ENCODE peak calls at places on chromosomes 3 and 15, in eight cellular contexts. D, Q, F, K, J, O, W and Y are unnamed samples.

GRCh38 chr3:177607596-177607995 is 410.3 kb upstream of the TBL1XR1 start:
- DNase-seq in D (no peak), Q (no peak), F (no peak), K (no peak), J (no peak), O (no peak), W (no peak), Y (no peak)

GRCh38 chr3:9861626-9862130 is 17.9 kb upstream of the RPUSD3 start:
- DNase-seq in D (no peak), Q (no peak), F (no peak), K (no peak), J (no peak), O (no peak), W (no peak), Y (no peak)

GRCh38 chr3:8490079-8490552 is 11.5 kb upstream of the LMCD1 start:
- DNase-seq in D (no peak), Q (no peak), F (no peak), K (no peak), J (no peak), O (no peak), W (peak; percentile 66), Y (no peak)

GRCh38 chr3:131363275-131363674 is 18.3 kb upstream of the NUDT16 start:
- DNase-seq in D (peak; percentile 29), Q (no peak), F (no peak), K (no peak), J (no peak), O (no peak), W (no peak), Y (no peak)

GRCh38 chr3:35426581-35426980 is 212.7 kb upstream of the ARPP21 start:
- DNase-seq in D (no peak), Q (no peak), F (no peak), K (no peak), J (no peak), O (no peak), W (no peak), Y (no peak)

GRCh38 chr15:85723960-85724945 is 70.5 kb downstream of the KLHL25 start:
- DNase-seq in D (no peak), Q (no peak), F (no peak), K (no peak), J (no peak), O (no peak), W (no peak), Y (no peak)

GRCh38 chr3:71416868-71417267 is 166.7 kb downstream of the FOXP1 start:
- DNase-seq in D (no peak), Q (no peak), F (no peak), K (peak; percentile 74), J (no peak), O (no peak), W (peak; percentile 34), Y (peak; percentile 6)

GRCh38 chr15:63372018-63372705 is 9.5 kb downstream of the CA12 start:
- DNase-seq in D (no peak), Q (no peak), F (no peak), K (peak; percentile 63), J (peak; percentile 51), O (no peak), W (no peak), Y (peak; percentile 38)

GRCh38 chr15:57133127-57133968 is 214.9 kb downstream of the TCF12 start:
- DNase-seq in D (no peak), Q (no peak), F (no peak), K (no peak), J (peak; percentile 57), O (no peak), W (no peak), Y (no peak)

GRCh38 chr3:71754610-71755253 is 1.1 kb downstream of the GPR27 start:
- DNase-seq in D (no peak), Q (no peak), F (no peak), K (no peak), J (no peak), O (no peak), W (no peak), Y (no peak)

GRCh38 chr3:43629741-43630140 is 7.9 kb upstream of the ANO10 start:
- DNase-seq in D (no peak), Q (no peak), F (no peak), K (no peak), J (no peak), O (no peak), W (no peak), Y (no peak)

GRCh38 chr3:122410639-122411038 is 5.2 kb downstream of the WDR5B start:
- DNase-seq in D (no peak), Q (no peak), F (no peak), K (no peak), J (no peak), O (no peak), W (no peak), Y (no peak)

GRCh38 chr3:6262035-6262434 is 598.9 kb upstream of the GRM7 start:
- DNase-seq in D (no peak), Q (no peak), F (no peak), K (no peak), J (no peak), O (no peak), W (no peak), Y (no peak)

GRCh38 chr3:1499694-1500093 is 406.9 kb downstream of the CNTN6 start:
- DNase-seq in D (no peak), Q (no peak), F (no peak), K (no peak), J (no peak), O (no peak), W (no peak), Y (no peak)

GRCh38 chr3:126116526-126116925 is 32.6 kb upstream of the SLC41A3 start:
- DNase-seq in D (no peak), Q (peak; percentile 38), F (no peak), K (no peak), J (no peak), O (peak; percentile 66), W (no peak), Y (no peak)

GRCh38 chr3:48715179-48715800 is 1.7 kb downstream of the IP6K2 start:
- DNase-seq in D (no peak), Q (no peak), F (no peak), K (no peak), J (peak; percentile 16), O (no peak), W (no peak), Y (no peak)

GRCh38 chr3:48919215-48920138 is 835 bp downstream of the ARIH2 start:
- DNase-seq in D (peak; percentile 25), Q (no peak), F (peak; percentile 28), K (peak; percentile 57), J (peak; percentile 77), O (peak; percentile 78), W (peak; percentile 74), Y (peak; percentile 48)

GRCh38 chr15:67834249-67834592 is 5.6 kb downstream of the RNU6-1 start:
- DNase-seq in D (no peak), Q (no peak), F (no peak), K (no peak), J (no peak), O (no peak), W (no peak), Y (no peak)

GRCh38 chr3:27521179-27521871 is 37.1 kb upstream of the SLC4A7 start:
- DNase-seq in D (no peak), Q (no peak), F (no peak), K (no peak), J (peak; percentile 49), O (no peak), W (peak; percentile 69), Y (no peak)

GRCh38 chr3:101862453-101863165 is 13.3 kb downstream of the NFKBIZ start:
- DNase-seq in D (no peak), Q (no peak), F (no peak), K (no peak), J (no peak), O (no peak), W (no peak), Y (no peak)

GRCh38 chr3:101859882-101860281 is 10.6 kb downstream of the NFKBIZ start:
- DNase-seq in D (no peak), Q (no peak), F (no peak), K (no peak), J (no peak), O (no peak), W (no peak), Y (no peak)

GRCh38 chr3:101861212-101861977 is 12.1 kb downstream of the NFKBIZ start:
- DNase-seq in D (no peak), Q (no peak), F (no peak), K (no peak), J (no peak), O (no peak), W (no peak), Y (no peak)

GRCh38 chr3:101858464-101858863 is 9.2 kb downstream of the NFKBIZ start:
- DNase-seq in D (no peak), Q (no peak), F (no peak), K (no peak), J (no peak), O (no peak), W (no peak), Y (no peak)

DNA sequence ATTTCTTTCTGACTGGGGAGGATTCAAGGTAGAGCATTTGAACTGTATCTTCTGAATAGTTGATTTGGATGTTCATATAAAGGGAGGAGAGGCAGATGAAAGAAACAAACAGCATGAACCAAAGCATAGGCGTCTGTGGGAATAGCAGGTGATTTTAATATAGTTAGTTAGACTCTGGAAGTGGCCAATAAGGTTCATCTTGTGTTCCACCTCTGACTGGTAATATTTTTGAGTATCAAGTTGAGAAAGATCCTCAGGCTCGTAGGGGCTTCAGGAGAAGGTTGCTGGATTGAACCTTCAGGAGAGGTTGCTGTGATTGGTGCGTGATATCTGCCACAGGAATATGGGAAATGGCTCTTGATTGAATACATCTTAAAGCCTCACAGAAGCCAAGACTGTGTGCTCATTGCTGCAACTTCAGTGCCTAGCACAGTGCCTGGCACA is 12.7 kb downstream of the NFKBIZ start:
- DNase-seq in D (no peak), Q (no peak), F (no peak), K (no peak), J (no peak), O (no peak), W (no peak), Y (no peak)
- TF ChIP-seq POLR2A in D (no peak), Q (no peak), F (no peak), K (no peak), J (no peak), O (no peak), W (peak; percentile 37), Y (no peak)

GRCh38 chr3:187125319-187126031 is 13.8 kb downstream of the RPL39L start:
- DNase-seq in D (no peak), Q (no peak), F (no peak), K (no peak), J (no peak), O (no peak), W (no peak), Y (no peak)
- H3K27ac ChIP-seq in D (no peak overlapping the region), Q (no peak overlapping the region), F (no peak overlapping the region), K (no peak overlapping the region), J (no peak overlapping the region), O (no peak overlapping the region), W (no peak overlapping the region), Y (no peak overlapping the region)

DNA sequence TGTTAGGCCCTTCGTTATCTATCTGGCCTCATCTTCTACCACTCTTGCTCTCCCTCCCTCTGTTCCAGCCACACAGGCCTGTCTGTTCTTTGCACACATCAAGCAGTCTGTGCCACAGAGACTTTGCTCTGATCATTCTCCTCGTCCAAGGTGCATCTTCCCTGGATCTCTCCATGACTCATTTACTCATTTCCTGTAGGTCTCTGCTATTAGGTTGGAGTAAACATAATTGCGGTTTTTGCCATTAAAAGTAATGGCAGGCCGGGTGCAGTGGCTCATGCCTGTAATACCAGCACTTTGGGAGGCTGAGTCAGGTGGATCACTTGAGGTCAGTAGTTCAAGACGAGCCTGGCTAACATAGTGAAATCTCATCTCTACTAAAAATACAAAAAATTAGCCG is 9.5 kb upstream of the C3orf49 start:
- DNase-seq in D (no peak), Q (no peak), F (no peak), K (no peak), J (no peak), O (no peak), W (peak; percentile 80), Y (no peak)
- TF ChIP-seq POLR2AphosphoS5 in D (no peak), Q (no peak), F (no peak), K (no peak), J (no peak), O (no peak), W (no peak), Y (no peak)

GRCh38 chr3:150765949-150766720 is 3.2 kb upstream of the SIAH2 start:
- DNase-seq in D (no peak), Q (no peak), F (no peak), K (peak; percentile 46), J (no peak), O (no peak), W (peak; percentile 97), Y (no peak)
- TF ChIP-seq POLR2A in D (no peak), Q (no peak), F (no peak), K (no peak), J (no peak), O (no peak), W (peak; percentile 59), Y (no peak)